ENCODE peak calls at places on chromosomes 7 and 10, in eight cellular contexts. One of them, this sample, is unnamed.

GRCh38 chr10:1870491-1870890 is 133.2 kb upstream of the ADARB2 start:
- DNase-seq in neuronal stem cell: no peak
- DNase-seq in nephron progenitor cell: no peak
- DNase-seq in SW480: no peak
- DNase-seq in spleen: no peak
- DNase-seq in NCI-H1417: no peak
- DNase-seq in brain microvascular endothelial cell: no peak
- DNase-seq in right cardiac atrium: no peak
- DNase-seq in this sample: no peak

GRCh38 chr10:133205146-133205545 is 24.9 kb upstream of the UTF1 start:
- DNase-seq in neuronal stem cell: no peak
- DNase-seq in nephron progenitor cell: no peak
- DNase-seq in SW480: no peak
- DNase-seq in spleen: no peak
- DNase-seq in NCI-H1417: no peak
- DNase-seq in brain microvascular endothelial cell: no peak
- DNase-seq in right cardiac atrium: peak; percentile 45
- DNase-seq in this sample: no peak

GRCh38 chr10:79269443-79269842 is 77.8 kb upstream of the PPIF start:
- DNase-seq in neuronal stem cell: no peak
- DNase-seq in nephron progenitor cell: no peak
- DNase-seq in SW480: no peak
- DNase-seq in spleen: no peak
- DNase-seq in NCI-H1417: no peak
- DNase-seq in brain microvascular endothelial cell: no peak
- DNase-seq in right cardiac atrium: no peak
- DNase-seq in this sample: no peak

GRCh38 chr7:72405389-72405788 is 6.7 kb downstream of the CALN1 start:
- DNase-seq in neuronal stem cell: no peak
- DNase-seq in nephron progenitor cell: no peak
- DNase-seq in SW480: peak; percentile 87
- DNase-seq in spleen: no peak
- DNase-seq in NCI-H1417: no peak
- DNase-seq in brain microvascular endothelial cell: no peak
- DNase-seq in right cardiac atrium: no peak
- DNase-seq in this sample: no peak

GRCh38 chr7:83985766-83986165 is 208.8 kb downstream of the SEMA3A start:
- DNase-seq in neuronal stem cell: no peak
- DNase-seq in nephron progenitor cell: no peak
- DNase-seq in SW480: no peak
- DNase-seq in spleen: no peak
- DNase-seq in NCI-H1417: no peak
- DNase-seq in brain microvascular endothelial cell: no peak
- DNase-seq in right cardiac atrium: no peak
- DNase-seq in this sample: no peak

GRCh38 chr7:28840515-28841125 is 117.5 kb downstream of the TRIL start:
- DNase-seq in neuronal stem cell: no peak
- DNase-seq in nephron progenitor cell: no peak
- DNase-seq in SW480: peak; percentile 38
- DNase-seq in spleen: no peak
- DNase-seq in NCI-H1417: peak; percentile 20
- DNase-seq in brain microvascular endothelial cell: peak; percentile 8
- DNase-seq in right cardiac atrium: no peak
- DNase-seq in this sample: no peak

GRCh38 chr7:107047902-107048782 is 3.6 kb downstream of the PRKAR2B start:
- DNase-seq in neuronal stem cell: no peak
- DNase-seq in nephron progenitor cell: no peak
- DNase-seq in SW480: no peak
- DNase-seq in spleen: no peak
- DNase-seq in NCI-H1417: no peak
- DNase-seq in brain microvascular endothelial cell: no peak
- DNase-seq in right cardiac atrium: no peak
- DNase-seq in this sample: no peak

GRCh38 chr10:98416989-98417388 is 2.0 kb upstream of the PYROXD2 start:
- DNase-seq in neuronal stem cell: no peak
- DNase-seq in nephron progenitor cell: no peak
- DNase-seq in SW480: no peak
- DNase-seq in spleen: no peak
- DNase-seq in NCI-H1417: no peak
- DNase-seq in brain microvascular endothelial cell: no peak
- DNase-seq in right cardiac atrium: no peak
- DNase-seq in this sample: no peak

GRCh38 chr7:34315032-34315431 is 343.0 kb upstream of the NPSR1 start:
- DNase-seq in neuronal stem cell: no peak
- DNase-seq in nephron progenitor cell: no peak
- DNase-seq in SW480: no peak
- DNase-seq in spleen: no peak
- DNase-seq in NCI-H1417: no peak
- DNase-seq in brain microvascular endothelial cell: peak; percentile 36
- DNase-seq in right cardiac atrium: no peak
- DNase-seq in this sample: no peak

GRCh38 chr7:357531-358209 is 67.7 kb downstream of the FOXL3 start:
- DNase-seq in neuronal stem cell: no peak
- DNase-seq in nephron progenitor cell: no peak
- DNase-seq in SW480: no peak
- DNase-seq in spleen: no peak
- DNase-seq in NCI-H1417: no peak
- DNase-seq in brain microvascular endothelial cell: no peak
- DNase-seq in right cardiac atrium: peak; percentile 25
- DNase-seq in this sample: no peak

This sample was measured in D341Med.